ENCODE peak calls at places on chromosomes 11 and 22, in eight cellular contexts. Q, P, F, N, U, X, W and Y are unnamed samples.

GRCh38 chr22:23913306-23913660 is 19.1 kb downstream of the MIF start:
- DNase-seq in W (no peak), N (no peak), U (no peak), P (no peak), X (no peak), Q (no peak), F (no peak), Y (no peak)

GRCh38 chr11:123111465-123111864 is 49.5 kb upstream of the HSPA8 start:
- DNase-seq in U (no peak), F (no peak), X (no peak), N (no peak), P (no peak), Q (no peak), W (no peak), Y (peak)

GRCh38 chr11:100753144-100753543 is 66.1 kb downstream of the ARHGAP42 start:
- DNase-seq in X (no peak), P (no peak), F (no peak), N (no peak), U (no peak), Q (no peak), W (no peak), Y (no peak)

GRCh38 chr22:40203568-40203967 is 25.8 kb downstream of the TNRC6B start:
- DNase-seq in N (no peak), Q (no peak), F (no peak), U (no peak), X (no peak), W (no peak), P (no peak), Y (no peak)

GRCh38 chr11:67022341-67022933 is 497 bp upstream of the SYT12 start:
- DNase-seq in F (no peak), Q (peak), U (peak), W (peak), X (peak), P (no peak), N (peak), Y (peak)

GRCh38 chr22:48474881-48475280 is 1352.8 kb downstream of the BRD1 start:
- DNase-seq in P (no peak), W (no peak), X (no peak), U (no peak), Q (peak), F (no peak), N (no peak), Y (no peak)

GRCh38 chr11:33387586-33387985 is 130.4 kb downstream of the HIPK3 start:
- DNase-seq in Q (no peak), P (no peak), N (no peak), X (no peak), F (no peak), W (no peak), U (no peak), Y (no peak)

GRCh38 chr11:2206291-2206690 is 34.7 kb upstream of the TH start:
- DNase-seq in U (no peak), W (no peak), Q (peak), P (no peak), N (peak), F (no peak), X (no peak), Y (no peak)

GRCh38 chr11:33829430-33830141 is 55.3 kb upstream of the FBXO3 start:
- DNase-seq in W (peak), N (peak), X (peak), F (peak), U (peak), P (peak), Q (no peak), Y (peak)

GRCh38 chr11:65014146-65014960 is at the start of gene ARL2:
- DNase-seq in X (no peak), N (no peak), U (no peak), F (no peak), W (no peak), P (no peak), Q (peak), Y (peak)
- TF ChIP-seq CTCF in X (peak), N (peak), U (peak), F (peak), W (no peak), P (peak), Q (peak), Y (peak)

DNA sequence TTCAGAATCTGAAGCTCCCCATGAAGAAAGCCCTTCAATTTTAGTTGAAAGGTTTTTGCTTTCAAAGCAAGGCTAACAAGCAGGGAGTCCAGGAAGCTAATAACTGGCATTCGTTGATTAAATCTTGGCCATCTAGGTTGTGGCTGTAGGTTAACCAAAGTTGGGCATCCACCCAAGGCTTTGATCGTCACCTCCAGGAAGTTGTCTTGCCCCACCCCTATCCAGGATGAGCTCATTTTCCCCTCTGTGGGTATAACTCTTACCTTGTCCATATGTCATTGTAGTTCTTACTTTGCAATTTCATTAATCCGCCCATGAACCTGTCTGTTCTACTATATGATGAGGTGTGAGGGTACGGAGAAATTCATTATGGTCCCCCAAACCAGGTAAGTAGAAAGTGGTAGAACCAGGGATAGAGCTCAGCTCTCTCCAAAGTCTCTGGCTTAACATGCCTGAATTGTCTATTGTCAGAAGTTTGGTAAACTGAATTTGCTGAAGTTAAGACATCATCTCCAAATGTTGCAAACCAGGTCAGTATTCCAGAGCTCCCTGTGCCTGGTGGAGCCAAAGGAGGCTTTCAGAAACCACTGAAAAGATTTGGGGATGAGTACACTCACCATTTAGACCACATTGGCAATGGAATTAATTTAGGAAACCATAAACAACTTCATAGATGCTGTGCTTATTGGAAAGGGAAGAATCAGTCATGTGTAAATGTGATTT is 97.1 kb downstream of the CD44 start:
- DNase-seq in P (no peak), F (no peak), U (peak), X (no peak), N (no peak), W (peak), Q (peak), Y (no peak)
- H3K4me3 ChIP-seq in P (no peak), F (no peak), U (no peak), X (no peak), N (no peak), W (no peak), Q (no peak), Y (no peak)

GRCh38 chr11:69947059-69947771 is 128.0 kb upstream of the FGF3 start:
- DNase-seq in N (no peak), Q (peak), U (no peak), P (no peak), W (no peak), F (peak), X (no peak), Y (no peak)

GRCh38 chr11:69949327-69949726 is 128.8 kb upstream of the ANO1 start:
- DNase-seq in P (no peak), Q (peak), F (peak), N (no peak), W (peak), U (no peak), X (peak), Y (peak)

GRCh38 chr11:69950120-69950519 is 128.0 kb upstream of the ANO1 start:
- DNase-seq in Q (peak), U (peak), N (no peak), F (peak), P (no peak), W (no peak), X (peak), Y (no peak)

GRCh38 chr11:69947772-69948255 is 128.6 kb upstream of the FGF3 start:
- DNase-seq in W (no peak), U (no peak), F (peak), Q (peak), X (no peak), P (no peak), N (no peak), Y (no peak)

GRCh38 chr11:69948256-69949141 is 129.3 kb upstream of the FGF3 start:
- DNase-seq in Q (peak), N (no peak), P (no peak), U (peak), X (peak), F (peak), W (peak), Y (no peak)
- TF ChIP-seq CTCF in Q (no peak), N (no peak), P (no peak), U (no peak), X (peak), F (no peak), W (peak), Y (no peak)

GRCh38 chr11:59560290-59560701 is 49.0 kb downstream of the OR4D9 start:
- DNase-seq in X (peak), W (no peak), U (peak), N (peak), Q (no peak), P (peak), F (peak), Y (peak)

GRCh38 chr11:59560702-59561469 is 49.5 kb downstream of the OR4D9 start:
- DNase-seq in U (peak), W (no peak), P (peak), N (peak), X (peak), F (peak), Q (peak), Y (peak)

GRCh38 chr11:59562292-59562691 is 51.0 kb downstream of the OR4D9 start:
- DNase-seq in U (no peak), W (no peak), X (no peak), N (no peak), P (no peak), Q (no peak), F (no peak), Y (no peak)

GRCh38 chr11:59557940-59558643 is 46.8 kb downstream of the OR4D9 start:
- DNase-seq in X (no peak), W (no peak), F (no peak), U (no peak), P (no peak), Q (no peak), N (no peak), Y (no peak)

DNA sequence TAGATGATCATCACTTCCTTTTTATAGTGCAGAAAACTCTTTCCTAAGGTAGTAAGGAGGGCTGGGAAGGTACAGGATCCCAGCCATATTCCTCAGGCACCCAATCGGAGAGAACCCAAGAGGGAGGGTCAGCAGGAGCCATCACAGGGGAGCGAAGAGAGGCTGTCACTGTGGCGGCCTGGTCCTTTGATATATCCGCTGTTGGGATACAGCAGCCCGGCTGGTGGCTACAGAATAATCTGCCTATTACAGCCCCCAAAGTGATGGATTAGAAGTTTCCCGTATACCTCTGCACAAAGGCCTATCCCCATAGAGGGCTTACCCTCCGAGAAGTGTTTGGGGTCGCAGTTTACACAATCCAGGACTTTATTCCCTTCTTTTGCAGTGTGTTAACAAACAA is 48.5 kb downstream of the OR4D9 start:
- DNase-seq in P (no peak), U (no peak), F (no peak), W (no peak), Q (no peak), N (no peak), X (no peak), Y (no peak)
- H3K4me3 ChIP-seq in P (peak), U (peak), F (peak), W (no peak), Q (no peak), N (peak), X (peak), Y (peak)